ENCODE peak calls at places on chromosomes 11 and 22, in four cellular contexts. N is HTR-8/SVneo; A is left ventricle myocardium inferior; Z is activated CD4-positive, alpha-beta T cell treated with anti-CD3 and anti-CD28 coated beads, Interleukin-2, amount 50 U/mL, for 48 hours. S is an unnamed sample.

GRCh38 chr11:11451501-11452005 is 98.5 kb upstream of the CSNK2A3 start:
- DNase-seq in N (peak; percentile 19), A (no peak), Z (no peak), S (no peak)

GRCh38 chr11:65563606-65564005 is 5.4 kb upstream of the LTBP3 start:
- DNase-seq in N (no peak), A (no peak), Z (no peak), S (no peak)

GRCh38 chr11:128587415-128587814 is at the start of gene ETS1:
- DNase-seq in N (no peak), A (no peak), Z (no peak), S (no peak)

GRCh38 chr22:36258750-36259619 is 6.1 kb downstream of the APOL1 start:
- DNase-seq in N (no peak), A (peak; percentile 34), Z (peak; percentile 65), S (peak; percentile 73)

GRCh38 chr11:34317038-34317360 is 40.8 kb downstream of the ABTB2 start:
- DNase-seq in N (no peak), A (no peak), Z (no peak), S (no peak)

GRCh38 chr11:71298761-71299181 is 46.4 kb upstream of the SHANK2 start:
- DNase-seq in N (no peak), A (no peak), Z (no peak), S (no peak)

GRCh38 chr11:108929241-108929640 is 264.4 kb downstream of the DDX10 start:
- DNase-seq in N (peak; percentile 37), A (no peak), Z (no peak), S (no peak)

GRCh38 chr11:27354359-27354965 is 8.6 kb downstream of the CCDC34 start:
- DNase-seq in N (no peak), A (no peak), Z (no peak), S (no peak)

GRCh38 chr11:118076754-118077281 is at the start of gene TMPRSS4:
- DNase-seq in N (no peak), A (no peak), Z (no peak), S (no peak)

GRCh38 chr11:130798801-130799200 is 117.5 kb downstream of the SNX19 start:
- DNase-seq in N (no peak), A (no peak), Z (no peak), S (no peak)

GRCh38 chr11:13019313-13019712 is 10.2 kb downstream of the RASSF10 start:
- DNase-seq in N (no peak), A (no peak), Z (no peak), S (no peak)

GRCh38 chr11:128582496-128583366 is 4.6 kb downstream of the ETS1 start:
- DNase-seq in N (peak; percentile 60), A (no peak), Z (no peak), S (peak; percentile 22)

GRCh38 chr11:119764108-119764874 is 35.3 kb upstream of the NECTIN1 start:
- DNase-seq in N (no peak), A (peak; percentile 52), Z (no peak), S (no peak)

GRCh38 chr22:30705710-30706651 is 11.3 kb downstream of the OSBP2 start:
- DNase-seq in N (no peak), A (no peak), Z (peak; percentile 17), S (peak; percentile 4)

GRCh38 chr22:40651057-40651456 is 14.5 kb upstream of the MRTFA start:
- DNase-seq in N (no peak), A (no peak), Z (no peak), S (no peak)

GRCh38 chr11:128695539-128696221 is 1.8 kb downstream of the FLI1 start:
- DNase-seq in N (no peak), A (no peak), Z (no peak), S (peak; percentile 47)

GRCh38 chr11:57798905-57799559 is 37.4 kb downstream of the CTNND1 start:
- DNase-seq in N (no peak), A (no peak), Z (no peak), S (no peak)

GRCh38 chr11:128595775-128596174 is 8.4 kb upstream of the ETS1 start:
- DNase-seq in N (no peak), A (no peak), Z (no peak), S (no peak)

GRCh38 chr11:34468209-34468841 is 29.6 kb downstream of the CAT start:
- DNase-seq in N (peak; percentile 22), A (no peak), Z (peak; percentile 60), S (peak; percentile 30)

GRCh38 chr11:12318791-12319733 is 58.3 kb upstream of the PARVA start:
- DNase-seq in N (no peak), A (no peak), Z (no peak), S (no peak)

GRCh38 chr22:38036392-38037062 is 20.7 kb upstream of the PICK1 start:
- DNase-seq in N (no peak), A (no peak), Z (no peak), S (no peak)

GRCh38 chr11:16155448-16155847 is 200.9 kb downstream of the SOX6 start:
- DNase-seq in N (no peak), A (no peak), Z (no peak), S (no peak)

GRCh38 chr11:87114093-87114492 is 76.4 kb downstream of the TMEM135 start:
- DNase-seq in N (no peak), A (no peak), Z (no peak), S (no peak)

GRCh38 chr11:17770048-17770652 is 35.6 kb downstream of the KCNC1 start:
- DNase-seq in N (no peak), A (no peak), Z (no peak), S (no peak)